ENCODE peak calls at places on chromosomes 12 and 14, in five cellular contexts. C is IMR-90, A is keratinocyte, D is fibroblast of lung, L is PC-3. T is an unnamed sample.

GRCh38 chr12:89358805-89359204 is 6.5 kb upstream of the DUSP6 start:
- DNase-seq in D (no peak), C (no peak), A (no peak), L (no peak), T (no peak)

GRCh38 chr14:104781271-104782077 is 14.1 kb downstream of the AKT1 start:
- DNase-seq in L (no peak), C (no peak), D (no peak), A (no peak), T (peak)

GRCh38 chr12:132384916-132385315 is 55.5 kb upstream of the GALNT9 start:
- DNase-seq in D (no peak), A (no peak), C (no peak), L (no peak), T (no peak)

GRCh38 chr14:99189201-99189801 is 82.7 kb downstream of the BCL11B start:
- DNase-seq in D (no peak), A (no peak), L (no peak), C (no peak), T (no peak)

GRCh38 chr14:71403673-71404072 is 496.4 kb downstream of the PCNX1 start:
- DNase-seq in A (no peak), C (peak), D (peak), L (peak), T (no peak)

GRCh38 chr12:112381421-112381897 is 772 bp downstream of the HECTD4 start:
- DNase-seq in D (no peak), L (peak), A (no peak), C (no peak), T (peak)

GRCh38 chr12:28121433-28121832 is 68.8 kb upstream of the CCDC91 start:
- DNase-seq in D (no peak), A (no peak), C (no peak), L (peak), T (no peak)

GRCh38 chr12:109310247-109311125 is 1.4 kb upstream of the FOXN4 start:
- DNase-seq in A (no peak), D (no peak), L (no peak), C (no peak), T (no peak)

GRCh38 chr12:59040043-59040442 is 119.7 kb upstream of the LRIG3 start:
- DNase-seq in C (peak), D (peak), L (no peak), A (no peak), T (no peak)

GRCh38 chr14:74843653-74844052 is 32.3 kb downstream of the PROX2 start:
- DNase-seq in L (no peak), A (no peak), C (peak), D (peak), T (no peak)

GRCh38 chr14:95225251-95225887 is 68.0 kb upstream of the DICER1 start:
- DNase-seq in A (no peak), L (no peak), D (no peak), C (no peak), T (no peak)

GRCh38 chr12:121443193-121443829 is 43.4 kb downstream of the RNF34 start:
- DNase-seq in L (peak), D (peak), C (peak), A (no peak), T (peak)

GRCh38 chr12:10740182-10740581 is 17.1 kb upstream of the YBX3 start:
- DNase-seq in A (no peak), L (peak), C (no peak), D (no peak), T (no peak)

GRCh38 chr14:96180004-96180403 is 24.6 kb upstream of the BDKRB2 start:
- DNase-seq in L (no peak), A (no peak), C (no peak), D (no peak), T (no peak)

GRCh38 chr14:34246206-34246605 is 215.8 kb downstream of the SPTSSA start:
- DNase-seq in A (no peak), D (no peak), L (no peak), C (no peak), T (no peak)

GRCh38 chr12:57110189-57111045 is 745 bp downstream of the STAT6 start:
- DNase-seq in A (no peak), L (peak), D (no peak), C (peak), T (peak)

GRCh38 chr14:68788275-68789001 is 4.4 kb downstream of the ZFP36L1 start:
- DNase-seq in C (no peak), A (no peak), D (no peak), L (no peak), T (no peak)

GRCh38 chr12:123898673-123899072 is 74.0 kb downstream of the CCDC92 start:
- DNase-seq in A (no peak), L (no peak), C (no peak), D (no peak), T (no peak)

GRCh38 chr14:32711103-32711680 is 227.5 kb upstream of the NPAS3 start:
- DNase-seq in C (peak), L (peak), D (peak), A (no peak), T (no peak)

GRCh38 chr12:108722992-108723766 is 8.1 kb downstream of the CORO1C start:
- DNase-seq in L (peak), A (no peak), C (peak), D (peak), T (peak)

GRCh38 chr14:55730602-55731001 is 150.6 kb downstream of the KTN1 start:
- DNase-seq in L (peak), D (no peak), A (no peak), C (peak), T (no peak)

GRCh38 chr14:69346710-69347109 is 51.4 kb downstream of the ERH start:
- DNase-seq in C (no peak), D (peak), L (peak), A (no peak), T (peak)

GRCh38 chr12:50072198-50072907 is 12.8 kb upstream of the SMARCD1 start:
- DNase-seq in A (no peak), C (no peak), D (no peak), L (no peak), T (peak)

GRCh38 chr14:106436310-106436905 is 910.0 kb downstream of the TMEM121 start:
- DNase-seq in C (no peak), A (no peak), D (no peak), L (no peak), T (no peak)

GRCh38 chr12:42961395-42961794 is 371.8 kb upstream of the PRICKLE1 start:
- DNase-seq in L (peak), A (peak), D (peak), C (peak), T (peak)

GRCh38 chr14:89578048-89578619 is 161.1 kb upstream of the FOXN3 start:
- DNase-seq in L (no peak), A (no peak), D (peak), C (peak), T (no peak)

GRCh38 chr12:72269491-72269890 is 2.7 kb upstream of the TRHDE start:
- DNase-seq in D (peak), A (no peak), C (no peak), L (peak), T (no peak)

GRCh38 chr14:22226381-22226780 is 362.6 kb downstream of the DAD1 start:
- DNase-seq in D (peak), L (peak), C (peak), A (no peak), T (no peak)

DNA sequence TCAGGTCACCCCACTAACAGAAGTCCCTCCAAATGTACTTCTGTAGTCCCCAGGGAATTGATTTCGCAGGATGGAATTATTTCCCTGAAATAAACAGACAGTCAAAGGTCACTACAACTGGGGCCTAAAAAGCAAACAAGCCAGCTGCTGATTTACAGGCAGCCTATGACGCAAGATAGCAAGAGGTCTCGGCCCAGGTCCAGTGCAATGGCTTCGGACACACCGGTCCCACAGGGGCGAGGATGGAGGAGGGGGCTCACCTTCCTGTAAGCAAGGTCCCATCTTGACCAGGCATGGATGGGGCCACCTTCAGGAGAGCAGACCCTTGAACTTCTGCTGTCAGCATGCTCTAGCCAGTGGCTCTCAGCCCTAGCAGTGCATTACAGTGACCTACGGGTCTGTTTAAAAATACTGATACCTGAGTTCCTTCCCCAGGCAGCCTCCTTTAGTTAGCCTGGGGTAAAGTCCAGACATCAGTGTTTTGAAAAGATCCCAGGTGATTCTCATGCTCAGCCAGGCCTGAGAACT is 18.1 kb downstream of the NUAK1 start:
- DNase-seq in A (no peak), L (no peak), C (no peak), D (no peak), T (no peak)
- H2AFZ ChIP-seq in A (no peak), L (no peak), C (no peak), D (no peak), T (no peak)

GRCh38 chr12:92989715-92990484 is 60.8 kb upstream of the EEA1 start:
- DNase-seq in D (no peak), A (no peak), L (no peak), C (no peak), T (no peak)

GRCh38 chr12:92991134-92991533 is 62.0 kb upstream of the EEA1 start:
- DNase-seq in L (no peak), D (no peak), C (no peak), A (no peak), T (no peak)

GRCh38 chr12:92987846-92988621 is 58.9 kb upstream of the EEA1 start:
- DNase-seq in L (no peak), C (no peak), A (no peak), D (no peak), T (no peak)

GRCh38 chr12:92988622-92989130 is 59.6 kb upstream of the EEA1 start:
- DNase-seq in D (no peak), C (no peak), L (no peak), A (no peak), T (no peak)

DNA sequence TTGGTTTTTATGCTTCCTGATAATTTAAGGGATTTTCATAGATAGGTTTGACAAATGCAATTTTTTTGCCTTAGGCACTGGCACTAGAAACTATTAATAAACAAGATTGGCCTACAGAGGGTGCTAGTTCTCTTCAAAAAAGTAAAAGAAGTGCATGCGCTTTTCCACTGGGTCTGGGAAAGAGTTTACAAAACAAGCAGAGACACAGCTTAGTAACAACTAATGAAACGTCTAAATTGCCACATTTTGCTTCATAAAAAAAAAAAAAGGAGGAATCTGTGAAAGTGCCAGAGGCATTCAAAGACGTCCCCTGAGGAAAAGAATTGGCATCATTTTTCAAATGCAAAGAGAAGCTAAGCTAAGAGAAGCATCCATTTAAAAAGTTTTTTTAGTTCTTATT is 58.3 kb upstream of the EEA1 start:
- DNase-seq in L (peak), D (peak), A (peak), C (peak), T (no peak)
- TF ChIP-seq CTCF in L (peak), D (peak), A (peak), C (peak), T (peak)

GRCh38 chr12:47272412-47273190 is 192.8 kb upstream of the AMIGO2 start:
- DNase-seq in A (no peak), L (peak), C (no peak), D (no peak), T (peak)
- H2AFZ ChIP-seq in A (no peak), L (no peak), C (no peak), D (no peak), T (no peak)

GRCh38 chr12:16171348-16171747 is 106.1 kb downstream of the SLC15A5 start:
- DNase-seq in D (no peak), C (no peak), L (no peak), A (no peak), T (no peak)

GRCh38 chr12:16166563-16167470 is 110.7 kb downstream of the SLC15A5 start:
- DNase-seq in A (no peak), C (no peak), L (no peak), D (no peak), T (no peak)

GRCh38 chr12:16163891-16164290 is 113.6 kb downstream of the SLC15A5 start:
- DNase-seq in C (no peak), A (no peak), L (no peak), D (no peak), T (no peak)

GRCh38 chr12:16168078-16168477 is 109.4 kb downstream of the SLC15A5 start:
- DNase-seq in C (no peak), L (peak), D (no peak), A (no peak), T (no peak)

GRCh38 chr12:16165506-16165905 is 112.0 kb downstream of the SLC15A5 start:
- DNase-seq in D (peak), C (peak), A (no peak), L (peak), T (no peak)
- TF ChIP-seq CTCF in D (peak), C (peak), A (no peak), L (peak), T (peak)

GRCh38 chr12:92408072-92408900 is 262.6 kb upstream of the BTG1 start:
- DNase-seq in L (peak), C (no peak), D (no peak), A (no peak), T (peak)
- H2AFZ ChIP-seq in L (no peak), C (no peak), D (no peak), A (no peak), T (no peak)

DNA sequence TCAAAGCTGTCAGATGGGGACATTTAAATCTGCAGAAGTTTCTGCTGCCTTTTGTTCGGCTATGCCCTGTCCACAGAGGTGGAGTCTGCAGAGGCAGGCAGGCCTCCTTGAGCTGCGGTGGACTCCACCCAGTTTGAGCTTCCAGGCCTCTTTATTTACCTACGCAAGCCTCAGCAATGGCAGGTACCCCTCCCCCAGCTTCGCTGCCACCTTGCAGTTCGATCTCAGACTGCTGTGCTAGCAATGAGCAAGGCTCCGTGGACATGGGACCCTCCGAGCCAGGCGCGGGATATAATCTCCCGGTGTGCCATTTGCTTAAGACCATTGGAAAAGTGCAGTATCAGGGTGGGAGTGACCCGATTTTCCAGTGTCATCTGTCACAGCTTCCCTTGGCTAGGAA is 115.5 kb downstream of the FUT8 start:
- DNase-seq in L (no peak), C (no peak), D (no peak), A (no peak), T (no peak)
- TF ChIP-seq CTCF in L (no peak), C (no peak), D (no peak), A (no peak), T (no peak)

DNA sequence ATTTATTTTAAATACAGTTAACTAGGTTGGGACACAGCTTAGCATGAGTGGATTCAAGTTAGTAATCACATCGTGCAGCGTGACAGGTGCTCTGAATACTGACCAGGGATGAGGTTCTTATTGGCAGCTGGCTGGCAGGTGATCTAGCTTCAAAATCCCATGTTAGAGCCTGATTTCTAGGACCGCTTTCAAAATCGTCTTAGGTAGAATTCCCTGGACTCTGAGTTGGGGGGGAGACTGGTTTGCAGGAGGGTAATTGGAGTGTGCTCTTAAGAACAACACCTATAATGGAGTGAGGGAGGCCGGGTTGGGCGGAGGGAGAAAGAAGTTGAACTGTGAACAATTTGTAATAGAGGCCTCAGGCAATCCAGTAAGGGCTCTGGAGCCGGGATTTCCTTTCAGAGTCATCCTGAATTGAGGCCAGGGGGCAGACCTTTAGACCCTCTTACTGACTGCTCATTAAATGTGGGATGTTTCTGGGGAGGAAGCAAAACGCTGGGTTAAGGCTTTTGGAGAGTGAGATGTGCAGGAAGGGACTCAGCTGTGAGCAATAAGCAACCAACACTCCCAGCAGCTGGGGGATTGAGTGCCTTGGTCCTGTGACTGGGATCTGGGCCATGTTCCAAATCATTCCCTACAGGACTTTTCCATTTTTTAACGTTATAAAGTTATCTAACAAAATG is 920 bp upstream of the YARS2 start:
- DNase-seq in D (no peak), L (peak), A (no peak), C (no peak), T (no peak)
- H2AFZ ChIP-seq in D (peak), L (peak), A (peak), C (peak), T (peak)

DNA sequence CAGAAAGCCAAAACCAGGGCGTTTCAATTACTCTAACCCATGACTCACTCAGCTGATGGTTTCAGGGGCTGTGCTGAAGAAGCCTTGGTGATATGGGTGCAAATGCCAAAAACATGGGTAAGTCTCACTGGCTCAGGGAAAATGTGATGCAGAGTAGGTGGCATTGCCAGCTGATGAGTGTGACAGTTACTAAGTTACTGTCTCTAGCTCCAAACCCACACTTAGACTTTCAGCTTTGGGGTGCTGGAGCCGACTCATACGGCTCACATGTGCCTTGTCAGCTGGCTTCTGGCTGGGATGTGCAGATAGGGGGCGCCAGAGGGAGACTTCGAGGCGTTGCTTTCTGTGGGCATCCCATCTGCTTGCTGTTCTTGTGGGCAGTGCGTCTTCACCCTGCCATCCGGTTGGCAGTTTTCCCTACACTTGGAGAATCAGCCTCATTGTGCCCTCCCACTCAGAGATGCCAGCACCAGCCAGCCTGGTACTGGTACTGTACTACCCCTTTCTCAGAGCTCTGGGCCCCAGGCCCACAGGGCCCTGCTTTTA is 11.1 kb upstream of the KRT7 start:
- DNase-seq in L (peak), A (no peak), C (peak), D (peak), T (peak)
- TF ChIP-seq CTCF in L (peak), A (peak), C (peak), D (peak), T (peak)

GRCh38 chr12:12614342-12614741 is 2.7 kb downstream of the CREBL2 start:
- DNase-seq in L (no peak), C (no peak), D (no peak), A (no peak), T (no peak)
- H2AFZ ChIP-seq in L (no peak), C (no peak), D (no peak), A (no peak), T (no peak)